ENCODE peak calls at places on chromosomes 2 and 18, in six cellular contexts. Y is activated CD8-positive, alpha-beta memory T cell treated with anti-CD3 and anti-CD28 coated beads, Interleukin-2, amount 50 U/mL, for 4 hours; P is right atrium auricular region; A is DMS79; G is ELF-1; S is tibial nerve. Q is an unnamed sample.

GRCh38 chr2:1605659-1606400 is 138.5 kb downstream of the PXDN start:
- DNase-seq in Y (no peak), P (no peak), A (no peak), G (peak; percentile 95), S (no peak), Q (no peak)

GRCh38 chr2:213220967-213221603 is 63.2 kb upstream of the SPAG16 start:
- DNase-seq in Y (no peak), P (no peak), A (no peak), G (no peak), S (no peak), Q (no peak)

GRCh38 chr2:11073251-11073650 is 82.0 kb upstream of the SLC66A3 start:
- DNase-seq in Y (no peak), P (no peak), A (no peak), G (peak; percentile 88), S (no peak), Q (no peak)

GRCh38 chr18:47929681-47930085 is 776 bp downstream of the SMAD2 start:
- DNase-seq in Y (no peak), P (no peak), A (no peak), G (no peak), S (no peak), Q (no peak)

GRCh38 chr18:74216661-74217110 is 68.4 kb downstream of the TIMM21 start:
- DNase-seq in Y (no peak), P (no peak), A (no peak), G (no peak), S (no peak), Q (no peak)

GRCh38 chr2:38065502-38066135 is 10.3 kb downstream of the CYP1B1 start:
- DNase-seq in Y (no peak), P (no peak), A (no peak), G (peak; percentile 27), S (no peak), Q (no peak)

GRCh38 chr2:62014102-62014501 is 108.6 kb downstream of the COMMD1 start:
- DNase-seq in Y (no peak), P (peak; percentile 61), A (peak; percentile 86), G (peak; percentile 17), S (no peak), Q (peak; percentile 90)

GRCh38 chr2:151991010-151991409 is 107.8 kb downstream of the CACNB4 start:
- DNase-seq in Y (no peak), P (no peak), A (no peak), G (no peak), S (no peak), Q (no peak)

GRCh38 chr2:151238527-151239487 is 22.9 kb downstream of the RBM43 start:
- DNase-seq in Y (no peak), P (peak; percentile 79), A (peak; percentile 42), G (peak; percentile 42), S (peak; percentile 45), Q (peak; percentile 75)

GRCh38 chr2:134640494-134640893 is 78.3 kb downstream of the TMEM163 start:
- DNase-seq in Y (no peak), P (no peak), A (no peak), G (no peak), S (no peak), Q (no peak)

GRCh38 chr2:181106789-181107418 is 126.5 kb downstream of the UBE2E3 start:
- DNase-seq in Y (no peak), P (no peak), A (no peak), G (no peak), S (no peak), Q (peak; percentile 72)

GRCh38 chr2:86375623-86376022 is 38.2 kb upstream of the REEP1 start:
- DNase-seq in Y (no peak), P (no peak), A (no peak), G (no peak), S (no peak), Q (no peak)

GRCh38 chr2:137192366-137193315 is 427.3 kb downstream of the THSD7B start:
- DNase-seq in Y (no peak), P (no peak), A (no peak), G (no peak), S (no peak), Q (peak; percentile 62)

GRCh38 chr18:74609535-74609934 is 11.9 kb downstream of the ZNF407 start:
- DNase-seq in Y (no peak), P (no peak), A (no peak), G (no peak), S (no peak), Q (no peak)

GRCh38 chr2:146572598-146572997 is 1272.2 kb upstream of the ACVR2A start:
- DNase-seq in Y (no peak), P (no peak), A (no peak), G (no peak), S (no peak), Q (no peak)

GRCh38 chr2:69143726-69144360 is 130.9 kb downstream of the ANTXR1 start:
- DNase-seq in Y (no peak), P (no peak), A (no peak), G (peak; percentile 67), S (no peak), Q (no peak)

GRCh38 chr2:231396058-231396821 is 730 bp downstream of the B3GNT7 start:
- DNase-seq in Y (no peak), P (no peak), A (no peak), G (no peak), S (no peak), Q (no peak)

GRCh38 chr18:41660654-41661053 is 294.4 kb upstream of the PIK3C3 start:
- DNase-seq in Y (no peak), P (no peak), A (no peak), G (no peak), S (no peak), Q (no peak)

Q was measured in fibroblast of the conjunctiva.